ENCODE peak calls at places on chromosomes 7 and 10, in ten cellular contexts. L is GM23248, V is DMS153, Q is NCI-H2081, X is adipocyte, E is left cardiac atrium, H is AG08395, G is neural crest cell, B is GM12892, S is DMS 273 treated with DMSO at 0.1 percent for 48 hours. W is an unnamed sample.

GRCh38 chr7:80482938-80483337 is 28.9 kb downstream of the GNAT3 start:
- DNase-seq in X (no peak), S (no peak), E (no peak), L (no peak), B (no peak), H (no peak), G (no peak), Q (no peak), V (no peak), W (no peak)

GRCh38 chr7:150992833-150993302 is 2.1 kb downstream of the NOS3 start:
- DNase-seq in L (peak), X (peak), S (peak), H (peak), E (peak), G (peak), B (no peak), Q (no peak), V (no peak), W (peak)

GRCh38 chr10:58851606-58852005 is 324.8 kb upstream of the PHYHIPL start:
- DNase-seq in E (no peak), V (no peak), Q (no peak), L (peak), X (no peak), G (no peak), S (no peak), H (no peak), B (no peak), W (no peak)

GRCh38 chr10:78327778-78328591 is 294.3 kb downstream of the RPS24 start:
- DNase-seq in H (no peak), G (no peak), X (no peak), E (no peak), V (no peak), B (no peak), Q (no peak), S (no peak), L (no peak), W (no peak)

GRCh38 chr10:110311357-110311949 is 6.7 kb upstream of the SMNDC1 start:
- DNase-seq in S (peak), B (no peak), Q (peak), L (peak), G (no peak), H (peak), V (peak), X (peak), E (peak), W (peak)

GRCh38 chr7:43034535-43035002 is 77.9 kb upstream of the HECW1 start:
- DNase-seq in V (no peak), S (no peak), E (no peak), G (no peak), Q (no peak), B (no peak), X (no peak), H (no peak), L (no peak), W (no peak)

GRCh38 chr7:16046045-16046444 is 359.6 kb upstream of the MEOX2 start:
- DNase-seq in S (no peak), G (no peak), Q (no peak), B (no peak), E (no peak), H (peak), V (no peak), L (peak), X (no peak), W (no peak)

GRCh38 chr7:72016574-72016973 is 395.6 kb downstream of the CALN1 start:
- DNase-seq in E (no peak), S (no peak), X (no peak), B (no peak), Q (no peak), L (no peak), H (no peak), G (no peak), V (no peak), W (no peak)

GRCh38 chr7:77799078-77799964 is 748 bp downstream of the PHTF2 start:
- DNase-seq in G (peak), S (no peak), B (no peak), H (peak), X (peak), V (no peak), E (peak), L (peak), Q (no peak), W (peak)

GRCh38 chr7:142629588-142630260 is 119.5 kb upstream of the PRSS1 start:
- DNase-seq in L (peak), X (peak), G (no peak), V (no peak), S (no peak), Q (no peak), B (no peak), H (peak), E (no peak), W (no peak)

GRCh38 chr7:16309129-16309528 is 112.2 kb downstream of the CRPPA start:
- DNase-seq in H (no peak), V (no peak), Q (no peak), B (no peak), S (no peak), G (no peak), E (no peak), X (no peak), L (no peak), W (no peak)

GRCh38 chr10:31582365-31583052 is 263.5 kb downstream of the ZEB1 start:
- DNase-seq in G (no peak), L (peak), S (no peak), H (peak), Q (no peak), E (no peak), X (peak), V (no peak), B (no peak), W (no peak)

GRCh38 chr10:71342850-71343773 is 24.1 kb downstream of the SLC29A3 start:
- DNase-seq in L (peak), X (no peak), V (no peak), G (no peak), Q (no peak), B (no peak), H (no peak), E (no peak), S (no peak), W (no peak)

GRCh38 chr7:64892666-64893269 is 10.3 kb upstream of the ZNF273 start:
- DNase-seq in L (no peak), X (no peak), H (no peak), B (no peak), E (no peak), G (no peak), S (no peak), Q (no peak), V (no peak), W (no peak)

GRCh38 chr7:65978891-65979582 is 3.0 kb downstream of the GUSB start:
- DNase-seq in Q (no peak), S (no peak), H (no peak), G (no peak), V (no peak), B (no peak), X (no peak), L (no peak), E (no peak), W (no peak)

GRCh38 chr7:95302976-95303375 is 21.4 kb downstream of the PON1 start:
- DNase-seq in G (no peak), Q (no peak), X (no peak), L (no peak), B (no peak), E (no peak), H (no peak), V (no peak), S (no peak), W (no peak)

GRCh38 chr10:37992083-37992482 is 15.6 kb upstream of the ZNF25 start:
- DNase-seq in V (no peak), H (no peak), G (no peak), Q (no peak), X (no peak), S (no peak), E (no peak), B (no peak), L (peak), W (no peak)